ENCODE peak calls at places on chromosomes 2 and 18, in nine cellular contexts. L is HL-60, B is sigmoid colon, C is HCT116, V is spleen, I is transverse colon, F is upper lobe of left lung, A is K562, O is GM23338. H is an unnamed sample.
A peak's percentile ranks its signal among the peaks of the same experiment; 100 is the strongest.

GRCh38 chr2:236662231-236663160 is 92.9 kb downstream of the ACKR3 start:
- DNase-seq in L (no peak), F (no peak), B (no peak), I (no peak), A (no peak), V (no peak), C (no peak), O (no peak), H (peak; percentile 69)

GRCh38 chr18:59954746-59955145 is 55.0 kb downstream of the PMAIP1 start:
- DNase-seq in O (no peak), I (no peak), C (peak; percentile 84), F (no peak), L (no peak), A (no peak), B (no peak), V (no peak), H (no peak)

GRCh38 chr2:210225461-210225798 is 183 bp upstream of the ACADL start:
- DNase-seq in L (no peak), I (no peak), A (no peak), O (no peak), V (no peak), B (no peak), F (no peak), C (no peak), H (no peak)

GRCh38 chr2:152284398-152284797 is 50.6 kb upstream of the FMNL2 start:
- DNase-seq in O (no peak), B (no peak), L (no peak), I (no peak), V (no peak), A (no peak), C (no peak), F (no peak), H (no peak)

GRCh38 chr2:47506024-47506423 is 103.1 kb downstream of the MSH2 start:
- DNase-seq in L (no peak), C (no peak), I (no peak), B (no peak), O (no peak), A (no peak), V (no peak), F (no peak), H (no peak)

GRCh38 chr2:172096661-172097547 is 5.8 kb downstream of the DLX2 start:
- DNase-seq in C (no peak), I (no peak), B (peak; percentile 62), V (no peak), F (no peak), O (peak; percentile 63), L (no peak), A (no peak), H (no peak)

GRCh38 chr2:9640403-9641104 is 9.8 kb upstream of the YWHAQ start:
- DNase-seq in L (no peak), B (no peak), V (no peak), I (no peak), F (no peak), C (no peak), A (no peak), O (no peak), H (no peak)

GRCh38 chr2:209367091-209367747 is 56.6 kb upstream of the MAP2 start:
- DNase-seq in C (no peak), A (no peak), F (no peak), I (no peak), B (no peak), V (no peak), L (no peak), O (no peak), H (no peak)

GRCh38 chr2:73938761-73939352 is 12.2 kb downstream of the DGUOK start:
- DNase-seq in L (no peak), A (no peak), V (no peak), O (no peak), C (no peak), B (no peak), F (no peak), I (no peak), H (no peak)

GRCh38 chr2:106270471-106270891 is 76.4 kb upstream of the UXS1 start:
- DNase-seq in F (no peak), L (no peak), C (no peak), O (peak; percentile 11), A (no peak), I (no peak), V (no peak), B (no peak), H (peak; percentile 76)

GRCh38 chr2:200274116-200275075 is 32.1 kb upstream of the SPATS2L start:
- DNase-seq in B (no peak), I (no peak), L (no peak), F (no peak), A (no peak), C (no peak), V (no peak), O (peak; percentile 39), H (no peak)

DNA sequence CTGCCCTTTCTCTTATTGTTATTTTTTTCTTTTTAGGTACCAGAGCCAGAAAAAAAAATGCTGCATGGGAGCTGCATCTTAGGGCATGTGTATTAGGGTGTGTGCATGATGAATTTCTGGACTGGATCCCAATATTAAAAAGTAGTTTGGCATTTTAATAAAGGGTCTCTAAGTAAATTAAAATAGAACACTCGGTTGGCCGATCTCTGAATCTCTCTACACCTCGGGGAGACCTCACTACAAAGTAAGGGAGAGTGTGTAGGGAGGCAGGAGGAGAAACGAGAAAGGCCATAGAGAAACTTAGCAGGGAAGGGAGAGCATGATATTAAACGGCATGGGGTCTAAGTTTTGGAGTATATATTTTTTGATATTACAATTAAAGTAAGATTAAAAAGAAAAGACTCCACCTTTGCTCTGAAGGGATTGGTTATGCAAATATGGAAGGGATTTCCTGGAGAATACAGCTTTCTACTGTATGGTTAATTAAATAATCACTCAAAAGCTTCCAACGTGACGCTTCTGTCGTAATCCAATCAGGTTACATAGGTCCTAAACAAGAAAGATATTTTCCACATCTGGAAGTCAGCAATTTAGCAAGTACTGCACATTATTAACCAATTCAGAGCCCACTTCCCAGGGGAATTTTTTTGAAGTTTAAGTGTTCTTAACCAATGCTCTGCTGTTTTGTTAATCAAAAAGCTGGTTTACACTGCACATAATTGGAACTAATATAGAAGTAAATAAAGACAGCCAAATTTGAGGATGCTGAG is 984 bp upstream of the ZEB2 start:
- DNase-seq in F (no peak), C (no peak), V (no peak), O (no peak), I (no peak), A (no peak), L (no peak), B (no peak), H (no peak)
- H3K4me3 ChIP-seq in F (peak overlapping the region; percentile 57), C (no peak overlapping the region), V (peak overlapping the region; percentile 81), O (peak overlapping the region; percentile 30), I (peak overlapping the region; percentile 5), A (no peak overlapping the region), L (no peak overlapping the region), B (peak overlapping the region; percentile 61), H (peak overlapping the region; percentile 72)

DNA sequence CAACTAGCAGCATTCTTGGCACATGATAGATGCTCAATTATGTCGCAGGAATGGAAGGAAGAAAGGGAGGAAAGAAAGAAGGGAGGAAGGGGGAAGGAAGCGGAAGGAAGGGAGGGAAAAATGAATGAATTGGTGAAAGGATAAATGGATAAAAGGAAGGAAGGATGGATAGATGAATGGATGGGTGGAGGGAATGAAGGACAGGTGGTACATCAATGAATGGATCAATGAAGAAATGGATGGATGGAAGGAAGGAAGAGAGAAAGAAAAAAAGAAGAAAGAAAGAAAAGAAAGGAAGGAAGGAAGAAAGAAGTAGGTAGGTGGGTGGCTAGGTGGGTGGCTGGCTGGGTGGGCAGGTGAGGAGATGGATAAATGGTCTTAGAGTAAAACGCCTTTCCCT is 56.8 kb downstream of the TWIST2 start:
- DNase-seq in B (no peak), V (no peak), A (no peak), I (no peak), F (no peak), C (no peak), L (no peak), O (no peak), H (no peak)
- TF ChIP-seq CTCF in B (no peak), V (no peak), A (no peak), I (no peak), F (no peak), C (no peak), L (no peak), O (no peak), H (no peak)

DNA sequence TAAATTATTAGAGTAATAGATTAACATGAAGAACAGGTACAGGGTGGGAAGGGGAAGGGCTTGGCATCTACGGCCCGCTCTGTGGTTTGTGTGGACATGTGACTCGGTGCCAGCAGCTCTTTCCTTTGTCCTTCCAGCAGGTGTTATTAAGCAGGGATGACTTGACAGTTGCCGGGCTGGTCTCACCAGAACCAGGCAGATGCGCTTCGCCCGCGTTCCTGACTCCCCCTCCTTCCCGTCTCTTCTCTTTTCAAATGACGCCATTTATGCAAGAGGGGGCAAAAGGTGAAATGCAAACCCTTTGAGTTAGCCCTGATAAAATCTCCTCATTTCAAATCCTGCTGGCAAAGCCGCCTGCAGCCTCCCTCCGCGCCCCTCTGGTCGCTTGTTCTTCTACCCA is 38.9 kb upstream of the MGAT4A start:
- DNase-seq in L (no peak), B (no peak), O (peak; percentile 25), C (no peak), V (peak; percentile 72), I (no peak), A (no peak), F (peak; percentile 40), H (no peak)
- TF ChIP-seq POLR2AphosphoS5 in L (no peak), B (no peak), O (no peak), C (no peak), V (no peak), I (no peak), A (no peak), F (no peak), H (no peak)

DNA sequence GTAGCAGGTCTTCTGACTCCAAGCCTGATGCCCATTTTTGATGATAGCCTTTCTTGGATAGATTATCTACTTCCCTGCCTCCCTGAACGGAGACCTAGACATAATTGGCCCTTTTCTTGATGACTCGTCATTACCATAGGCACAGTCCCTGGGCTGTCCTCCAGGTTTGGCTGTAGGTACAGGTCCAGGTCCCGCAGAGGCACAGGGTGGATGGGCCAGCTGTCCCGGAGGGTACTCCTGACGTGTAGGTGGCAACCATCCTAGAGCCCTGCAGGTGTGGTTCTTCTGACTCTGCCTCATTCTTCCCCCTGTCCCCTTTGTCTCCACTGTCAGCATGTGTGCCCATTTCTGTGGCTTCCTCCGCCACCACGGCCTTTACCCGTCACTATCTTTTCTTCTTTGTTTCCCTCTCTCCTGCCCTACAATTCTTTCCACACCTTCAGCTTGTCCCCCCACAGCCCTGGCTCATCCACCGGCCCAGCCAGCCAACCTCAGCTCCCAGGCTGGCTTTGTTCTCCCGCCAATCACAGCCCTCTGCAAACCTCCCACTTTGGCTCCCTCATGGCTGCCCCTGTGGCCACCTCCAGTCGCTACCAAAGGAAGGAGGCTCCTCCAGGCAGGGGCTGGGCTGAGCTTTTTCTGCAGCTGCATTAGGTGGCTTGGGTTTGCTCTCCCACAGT is 102.8 kb downstream of the SMAD7 start:
- DNase-seq in V (peak; percentile 69), O (no peak), F (no peak), C (no peak), I (no peak), B (no peak), L (no peak), A (no peak), H (no peak)
- H3K4me3 ChIP-seq in V (no peak overlapping the region), O (no peak overlapping the region), F (no peak overlapping the region), C (no peak overlapping the region), I (no peak overlapping the region), B (no peak overlapping the region), L (no peak overlapping the region), A (no peak overlapping the region), H (no peak overlapping the region)

GRCh38 chr2:198137733-198138132 is 333.3 kb downstream of the PLCL1 start:
- DNase-seq in A (no peak), B (no peak), F (no peak), L (no peak), C (no peak), V (no peak), I (no peak), O (peak; percentile 74), H (no peak)
- TF ChIP-seq CTCF in A (peak; percentile 24), B (no peak), F (no peak), L (no peak), C (peak; percentile 40), V (no peak), I (no peak), O (peak; percentile 74), H (no peak)

H was measured in suprapubic skin.